ENCODE peak calls at places on chromosomes 13 and 19, in six cellular contexts. F is neural progenitor cell; K is body of pancreas; B is AG04449; D is effector memory CD4-positive, alpha-beta T cell; L is lower lobe of right lung. R is an unnamed sample.

GRCh38 chr19:18519962-18520847 is 1.7 kb downstream of the ELL start:
- DNase-seq in D (peak; percentile 49), L (no peak), K (peak; percentile 89), F (peak; percentile 80), B (peak; percentile 33), R (peak; percentile 85)

GRCh38 chr19:31517466-31518180 is 168.4 kb upstream of the TSHZ3 start:
- DNase-seq in D (no peak), F (no peak), L (no peak), K (no peak), B (no peak), R (no peak)

GRCh38 chr19:2883686-2884439 is 16.7 kb downstream of the ZNF556 start:
- DNase-seq in L (no peak), K (no peak), D (no peak), F (no peak), B (no peak), R (peak; percentile 72)

GRCh38 chr19:43534811-43535761 is 2.1 kb downstream of the ZNF575 start:
- DNase-seq in L (peak; percentile 63), B (no peak), K (peak; percentile 61), F (peak; percentile 92), D (no peak), R (peak; percentile 60)

GRCh38 chr19:28715157-28715556 is 497.8 kb downstream of the UQCRFS1 start:
- DNase-seq in D (no peak), K (no peak), B (no peak), L (no peak), F (no peak), R (no peak)

GRCh38 chr19:19697589-19697988 is 28.9 kb downstream of the ZNF101 start:
- DNase-seq in L (no peak), D (no peak), B (no peak), K (no peak), F (no peak), R (no peak)

GRCh38 chr13:55402867-55403266 is 1737.9 kb upstream of the PRR20A start:
- DNase-seq in D (no peak), L (no peak), F (no peak), K (no peak), B (no peak), R (no peak)

GRCh38 chr19:42051166-42052115 is 18.6 kb downstream of the GRIK5 start:
- DNase-seq in D (no peak), L (no peak), F (no peak), B (no peak), K (no peak), R (peak; percentile 6)

GRCh38 chr19:6402834-6403608 is 10.1 kb upstream of the GTF2F1 start:
- DNase-seq in B (peak; percentile 16), L (no peak), K (peak; percentile 50), D (no peak), F (peak; percentile 23), R (peak; percentile 75)

GRCh38 chr19:45200614-45201013 is 22.0 kb downstream of the BLOC1S3 start:
- DNase-seq in B (no peak), K (no peak), L (no peak), D (no peak), F (peak; percentile 76), R (peak; percentile 71)

GRCh38 chr13:70964124-70964523 is 855.9 kb upstream of the KLHL1 start:
- DNase-seq in D (no peak), F (peak; percentile 33), B (no peak), L (no peak), K (no peak), R (no peak)

GRCh38 chr19:3821857-3822364 is 35.7 kb upstream of the MATK start:
- DNase-seq in B (no peak), L (peak; percentile 82), K (peak; percentile 64), F (peak; percentile 81), D (peak; percentile 76), R (peak; percentile 20)

GRCh38 chr13:71290963-71291937 is 575.8 kb downstream of the DACH1 start:
- DNase-seq in L (no peak), K (peak; percentile 80), F (no peak), B (no peak), D (peak; percentile 52), R (peak; percentile 58)

GRCh38 chr19:16470911-16471811 is 609 bp downstream of the EPS15L1 start:
- DNase-seq in F (peak; percentile 44), D (no peak), K (peak; percentile 48), L (peak; percentile 53), B (no peak), R (peak; percentile 79)

GRCh38 chr19:10818306-10819123 is 17.5 kb downstream of the TMED1 start:
- DNase-seq in L (no peak), F (no peak), K (no peak), D (no peak), B (no peak), R (no peak)

GRCh38 chr13:47901451-47901850 is 99.6 kb downstream of the SUCLA2 start:
- DNase-seq in K (no peak), L (no peak), D (no peak), B (peak; percentile 36), F (peak; percentile 13), R (peak; percentile 27)

GRCh38 chr13:31913459-31913858 is 118.1 kb upstream of the FRY start:
- DNase-seq in L (no peak), F (no peak), D (no peak), K (peak; percentile 51), B (no peak), R (peak; percentile 22)

GRCh38 chr19:6738726-6739389 is 622 bp upstream of the TRIP10 start:
- DNase-seq in B (no peak), L (peak; percentile 70), K (peak; percentile 53), D (peak; percentile 32), F (peak; percentile 51), R (peak; percentile 47)

GRCh38 chr19:42250666-42251531 is 4.0 kb downstream of the ERF start:
- DNase-seq in F (no peak), B (no peak), L (peak; percentile 50), K (peak; percentile 30), D (no peak), R (peak; percentile 66)

GRCh38 chr19:19602136-19602712 is 16.3 kb downstream of the PBX4 start:
- DNase-seq in L (no peak), B (no peak), D (peak; percentile 61), K (no peak), F (no peak), R (no peak)

GRCh38 chr19:19652482-19653295 is 9.2 kb upstream of the GMIP start:
- DNase-seq in B (no peak), K (no peak), L (no peak), D (no peak), F (no peak), R (peak; percentile 44)

GRCh38 chr13:109773276-109773675 is 13.1 kb downstream of the IRS2 start:
- DNase-seq in K (no peak), F (no peak), B (no peak), D (no peak), L (no peak), R (peak; percentile 48)

GRCh38 chr13:43185206-43185605 is 161.8 kb downstream of the DNAJC15 start:
- DNase-seq in L (no peak), K (no peak), B (no peak), D (no peak), F (no peak), R (no peak)

GRCh38 chr19:12596485-12596884 is 14.1 kb downstream of the ZNF490 start:
- DNase-seq in F (no peak), B (no peak), L (no peak), K (no peak), D (no peak), R (no peak)

GRCh38 chr13:114149774-114150740 is 17.6 kb upstream of the RASA3 start:
- DNase-seq in F (no peak), L (no peak), B (no peak), D (no peak), K (no peak), R (no peak)

GRCh38 chr13:46962286-46962941 is 65.6 kb upstream of the HTR2A start:
- DNase-seq in K (no peak), L (no peak), F (peak; percentile 50), D (no peak), B (no peak), R (peak; percentile 89)

GRCh38 chr13:65926750-65927171 is 1303.4 kb downstream of the PCDH9 start:
- DNase-seq in B (no peak), K (peak; percentile 24), D (no peak), F (peak; percentile 60), L (no peak), R (no peak)

GRCh38 chr13:93690139-93690538 is 463.5 kb downstream of the GPC6 start:
- DNase-seq in D (no peak), L (no peak), K (no peak), F (peak; percentile 70), B (no peak), R (peak; percentile 42)

GRCh38 chr13:114313061-114313860 is 1.0 kb upstream of the CHAMP1 start:
- DNase-seq in D (no peak), B (no peak), K (no peak), L (no peak), F (no peak), R (peak; percentile 48)

GRCh38 chr13:75479102-75479501 is 2.9 kb downstream of the TBC1D4 start:
- DNase-seq in K (no peak), F (no peak), B (no peak), L (no peak), D (no peak), R (no peak)

GRCh38 chr13:75481176-75482069 is 546 bp downstream of the TBC1D4 start:
- DNase-seq in B (no peak), D (no peak), K (peak; percentile 39), L (peak; percentile 58), F (peak; percentile 65), R (no peak)

GRCh38 chr13:75480691-75481175 is 1.2 kb downstream of the TBC1D4 start:
- DNase-seq in K (peak; percentile 88), F (peak; percentile 65), L (peak; percentile 79), B (no peak), D (no peak), R (peak; percentile 63)

GRCh38 chr13:75482820-75483079 is 781 bp upstream of the TBC1D4 start:
- DNase-seq in F (no peak), L (no peak), K (no peak), B (no peak), D (no peak), R (no peak)

GRCh38 chr13:75482070-75482819 is at the start of gene TBC1D4:
- DNase-seq in L (peak; percentile 92), B (peak; percentile 44), D (peak; percentile 13), F (peak; percentile 97), K (peak; percentile 89), R (peak; percentile 87)
- H3K4me3 ChIP-seq in L (peak within 1 kb of the TSS; percentile 88), B (peak within 1 kb of the TSS; percentile 70), D (peak within 1 kb of the TSS; percentile 67), F (peak within 1 kb of the TSS; percentile 72), K (peak within 1 kb of the TSS; percentile 98), R (peak within 1 kb of the TSS; percentile 73)

GRCh38 chr19:55319786-55320185 is 5.4 kb downstream of the TMEM150B start:
- DNase-seq in D (no peak), K (peak; percentile 27), L (no peak), F (peak; percentile 89), B (no peak), R (peak; percentile 27)
- H3K4me3 ChIP-seq in D (no peak overlapping the region), K (no peak overlapping the region), L (no peak overlapping the region), F (peak overlapping the region; percentile 42), B (peak overlapping the region; percentile 33), R (no peak overlapping the region)

DNA sequence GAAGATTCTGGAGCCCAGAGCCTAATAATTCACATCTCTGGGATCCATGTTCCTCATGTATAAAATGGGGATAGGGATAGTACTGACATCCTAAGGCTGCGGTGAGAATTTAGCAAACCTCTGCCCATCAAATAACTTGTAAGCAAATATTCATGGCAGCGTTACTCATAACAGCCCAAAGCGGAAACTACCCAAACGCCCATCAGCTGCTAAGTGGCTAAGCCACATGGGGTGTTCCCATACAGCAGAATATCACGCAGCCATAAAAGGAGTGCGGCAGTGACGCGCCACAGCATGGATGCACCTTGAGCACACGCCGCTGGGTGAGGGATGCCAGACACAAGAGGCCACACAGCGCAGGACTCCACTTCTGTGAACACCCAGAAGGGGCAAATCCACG is 19.7 kb downstream of the VRK3 start:
- DNase-seq in L (no peak), B (no peak), D (no peak), K (no peak), F (no peak), R (no peak)
- H3K4me3 ChIP-seq in L (no peak overlapping the region), B (no peak overlapping the region), D (no peak overlapping the region), K (no peak overlapping the region), F (no peak overlapping the region), R (no peak overlapping the region)

GRCh38 chr19:38695319-38695683 is 47.9 kb downstream of the ACTN4 start:
- DNase-seq in K (no peak), B (no peak), D (no peak), F (no peak), L (no peak), R (no peak)
- H3K4me3 ChIP-seq in K (no peak overlapping the region), B (no peak overlapping the region), D (no peak overlapping the region), F (no peak overlapping the region), L (peak overlapping the region; percentile 22), R (no peak overlapping the region)

R was measured in fibroblast of mammary gland.